ENCODE peak calls at places on chromosome 19, in seven cellular contexts. One of them, this sample, is unnamed.

GRCh38 chr19:15161028-15161984 is 39.5 kb downstream of the NOTCH3 start:
- DNase-seq in OCI-LY7: peak; percentile 61
- DNase-seq in GM10248: peak; percentile 70
- DNase-seq in ovary: no peak
- DNase-seq in tibial nerve: no peak
- DNase-seq in H9: no peak
- DNase-seq in cardiac muscle cell: no peak
- DNase-seq in this sample: no peak

GRCh38 chr19:12841094-12841493 is 2.8 kb downstream of the MAST1 start:
- DNase-seq in OCI-LY7: no peak
- DNase-seq in GM10248: no peak
- DNase-seq in ovary: no peak
- DNase-seq in tibial nerve: no peak
- DNase-seq in H9: peak; percentile 98
- DNase-seq in cardiac muscle cell: peak; percentile 92
- DNase-seq in this sample: peak; percentile 99

GRCh38 chr19:28185646-28186045 is 1027.3 kb downstream of the UQCRFS1 start:
- DNase-seq in OCI-LY7: no peak
- DNase-seq in GM10248: no peak
- DNase-seq in ovary: no peak
- DNase-seq in tibial nerve: no peak
- DNase-seq in H9: no peak
- DNase-seq in cardiac muscle cell: no peak
- DNase-seq in this sample: no peak

GRCh38 chr19:45172173-45172572 is 5.9 kb downstream of the TRAPPC6A start:
- DNase-seq in OCI-LY7: peak; percentile 29
- DNase-seq in GM10248: no peak
- DNase-seq in ovary: no peak
- DNase-seq in tibial nerve: no peak
- DNase-seq in H9: no peak
- DNase-seq in cardiac muscle cell: no peak
- DNase-seq in this sample: no peak

GRCh38 chr19:1866693-1867358 is 3.4 kb upstream of the KLF16 start:
- DNase-seq in OCI-LY7: no peak
- DNase-seq in GM10248: no peak
- DNase-seq in ovary: no peak
- DNase-seq in tibial nerve: no peak
- DNase-seq in H9: no peak
- DNase-seq in cardiac muscle cell: no peak
- DNase-seq in this sample: no peak

GRCh38 chr19:16041571-16042386 is 34.5 kb upstream of the TPM4 start:
- DNase-seq in OCI-LY7: peak; percentile 68
- DNase-seq in GM10248: peak; percentile 86
- DNase-seq in ovary: peak; percentile 90
- DNase-seq in tibial nerve: peak; percentile 80
- DNase-seq in H9: peak; percentile 88
- DNase-seq in cardiac muscle cell: peak; percentile 82
- DNase-seq in this sample: peak; percentile 93

GRCh38 chr19:58554494-58555368 is at the start of gene CHMP2A:
- DNase-seq in OCI-LY7: peak; percentile 96
- DNase-seq in GM10248: peak; percentile 94
- DNase-seq in ovary: peak; percentile 99
- DNase-seq in tibial nerve: peak; percentile 97
- DNase-seq in H9: peak; percentile 99
- DNase-seq in cardiac muscle cell: peak; percentile 99
- DNase-seq in this sample: peak; percentile 99

GRCh38 chr19:31943778-31944177 is 401.6 kb upstream of the ZNF507 start:
- DNase-seq in OCI-LY7: no peak
- DNase-seq in GM10248: no peak
- DNase-seq in ovary: no peak
- DNase-seq in tibial nerve: no peak
- DNase-seq in H9: no peak
- DNase-seq in cardiac muscle cell: no peak
- DNase-seq in this sample: no peak

GRCh38 chr19:4338441-4339350 is at the start of gene STAP2:
- DNase-seq in OCI-LY7: no peak
- DNase-seq in GM10248: peak; percentile 42
- DNase-seq in ovary: peak; percentile 58
- DNase-seq in tibial nerve: no peak
- DNase-seq in H9: peak; percentile 76
- DNase-seq in cardiac muscle cell: peak; percentile 33
- DNase-seq in this sample: no peak

GRCh38 chr19:10565028-10565566 is 713 bp downstream of the KRI1 start:
- DNase-seq in OCI-LY7: peak; percentile 82
- DNase-seq in GM10248: peak; percentile 78
- DNase-seq in ovary: peak; percentile 63
- DNase-seq in tibial nerve: peak; percentile 40
- DNase-seq in H9: peak; percentile 53
- DNase-seq in cardiac muscle cell: peak; percentile 50
- DNase-seq in this sample: peak; percentile 61

GRCh38 chr19:11324079-11324661 is 15.3 kb downstream of the RAB3D start:
- DNase-seq in OCI-LY7: peak; percentile 31
- DNase-seq in GM10248: peak; percentile 70
- DNase-seq in ovary: peak; percentile 64
- DNase-seq in tibial nerve: peak; percentile 83
- DNase-seq in H9: no peak
- DNase-seq in cardiac muscle cell: no peak
- DNase-seq in this sample: no peak

GRCh38 chr19:676007-676342 is 217 bp upstream of the FSTL3 start:
- DNase-seq in OCI-LY7: no peak
- DNase-seq in GM10248: no peak
- DNase-seq in ovary: no peak
- DNase-seq in tibial nerve: no peak
- DNase-seq in H9: no peak
- DNase-seq in cardiac muscle cell: no peak
- DNase-seq in this sample: no peak

GRCh38 chr19:28466107-28467045 is 746.6 kb downstream of the UQCRFS1 start:
- DNase-seq in OCI-LY7: peak; percentile 72
- DNase-seq in GM10248: peak; percentile 58
- DNase-seq in ovary: no peak
- DNase-seq in tibial nerve: peak; percentile 82
- DNase-seq in H9: peak; percentile 65
- DNase-seq in cardiac muscle cell: peak; percentile 76
- DNase-seq in this sample: peak; percentile 78

GRCh38 chr19:58519087-58519354 is 589 bp downstream of the ZBTB45 start:
- DNase-seq in OCI-LY7: peak; percentile 76
- DNase-seq in GM10248: peak; percentile 54
- DNase-seq in ovary: peak; percentile 71
- DNase-seq in tibial nerve: peak; percentile 54
- DNase-seq in H9: peak; percentile 80
- DNase-seq in cardiac muscle cell: peak; percentile 87
- DNase-seq in this sample: peak; percentile 81

GRCh38 chr19:40907968-40908735 is 26.1 kb upstream of the CYP2A7 start:
- DNase-seq in OCI-LY7: no peak
- DNase-seq in GM10248: no peak
- DNase-seq in ovary: peak; percentile 59
- DNase-seq in tibial nerve: no peak
- DNase-seq in H9: peak; percentile 68
- DNase-seq in cardiac muscle cell: no peak
- DNase-seq in this sample: peak; percentile 25

GRCh38 chr19:13171146-13171545 is 20.9 kb downstream of the IER2 start:
- DNase-seq in OCI-LY7: no peak
- DNase-seq in GM10248: no peak
- DNase-seq in ovary: no peak
- DNase-seq in tibial nerve: no peak
- DNase-seq in H9: no peak
- DNase-seq in cardiac muscle cell: no peak
- DNase-seq in this sample: no peak

GRCh38 chr19:18777156-18777724 is 13.9 kb downstream of the COMP start:
- DNase-seq in OCI-LY7: no peak
- DNase-seq in GM10248: no peak
- DNase-seq in ovary: no peak
- DNase-seq in tibial nerve: no peak
- DNase-seq in H9: no peak
- DNase-seq in cardiac muscle cell: no peak
- DNase-seq in this sample: no peak

GRCh38 chr19:1058112-1058511 is 8.9 kb upstream of the ARHGAP45 start:
- DNase-seq in OCI-LY7: peak; percentile 57
- DNase-seq in GM10248: no peak
- DNase-seq in ovary: no peak
- DNase-seq in tibial nerve: no peak
- DNase-seq in H9: no peak
- DNase-seq in cardiac muscle cell: no peak
- DNase-seq in this sample: no peak

GRCh38 chr19:58409010-58409790 is 751 bp downstream of the ZNF584 start:
- DNase-seq in OCI-LY7: no peak
- DNase-seq in GM10248: no peak
- DNase-seq in ovary: peak; percentile 62
- DNase-seq in tibial nerve: no peak
- DNase-seq in H9: peak; percentile 48
- DNase-seq in cardiac muscle cell: no peak
- DNase-seq in this sample: no peak

GRCh38 chr19:34241513-34242337 is 12.6 kb upstream of the GARRE1 start:
- DNase-seq in OCI-LY7: peak; percentile 89
- DNase-seq in GM10248: no peak
- DNase-seq in ovary: no peak
- DNase-seq in tibial nerve: no peak
- DNase-seq in H9: peak; percentile 92
- DNase-seq in cardiac muscle cell: peak; percentile 47
- DNase-seq in this sample: peak; percentile 77
- TF ChIP-seq CTCF in OCI-LY7: peak; percentile 88
- TF ChIP-seq CTCF in GM10248: peak; percentile 15
- TF ChIP-seq CTCF in ovary: no peak
- TF ChIP-seq CTCF in tibial nerve: no peak
- TF ChIP-seq CTCF in H9: peak; percentile 85
- TF ChIP-seq CTCF in cardiac muscle cell: peak; percentile 38
- TF ChIP-seq CTCF in this sample: peak; percentile 59

GRCh38 chr19:50794778-50795664 is 4.8 kb downstream of the ACP4 start:
- DNase-seq in OCI-LY7: peak; percentile 55
- DNase-seq in GM10248: no peak
- DNase-seq in ovary: peak; percentile 26
- DNase-seq in tibial nerve: no peak
- DNase-seq in H9: no peak
- DNase-seq in cardiac muscle cell: no peak
- DNase-seq in this sample: no peak
- TF ChIP-seq CTCF in OCI-LY7: peak; percentile 51
- TF ChIP-seq CTCF in GM10248: peak; percentile 33
- TF ChIP-seq CTCF in ovary: no peak
- TF ChIP-seq CTCF in tibial nerve: no peak
- TF ChIP-seq CTCF in H9: peak; percentile 57
- TF ChIP-seq CTCF in cardiac muscle cell: peak; percentile 21
- TF ChIP-seq CTCF in this sample: no peak

DNA sequence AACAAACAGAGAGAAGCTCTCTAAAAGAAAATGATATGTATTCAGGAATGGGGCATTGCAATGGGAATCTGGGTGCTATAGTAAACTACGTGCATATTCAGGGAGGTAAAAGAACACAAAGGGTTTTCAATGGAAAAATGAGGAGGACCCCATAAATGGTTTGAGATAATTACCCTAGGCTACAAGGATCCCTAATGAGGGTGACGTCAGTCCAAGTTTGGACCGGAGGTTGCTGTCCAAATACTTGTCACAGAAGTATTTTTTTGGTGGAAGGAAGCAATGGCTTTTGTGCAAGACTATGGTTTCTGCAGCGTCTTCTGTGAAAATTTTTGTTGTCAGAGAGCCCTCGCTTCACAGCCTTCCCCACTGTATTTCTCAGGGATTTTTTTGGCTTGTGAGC is 996 bp upstream of the CEACAM18 start:
- DNase-seq in OCI-LY7: no peak
- DNase-seq in GM10248: no peak
- DNase-seq in ovary: no peak
- DNase-seq in tibial nerve: no peak
- DNase-seq in H9: no peak
- DNase-seq in cardiac muscle cell: no peak
- DNase-seq in this sample: no peak
- TF ChIP-seq CTCF in OCI-LY7: no peak
- TF ChIP-seq CTCF in GM10248: no peak
- TF ChIP-seq CTCF in ovary: no peak
- TF ChIP-seq CTCF in tibial nerve: no peak
- TF ChIP-seq CTCF in H9: no peak
- TF ChIP-seq CTCF in cardiac muscle cell: no peak
- TF ChIP-seq CTCF in this sample: no peak

GRCh38 chr19:47375694-47376588 is 26.8 kb downstream of the DHX34 start:
- DNase-seq in OCI-LY7: no peak
- DNase-seq in GM10248: no peak
- DNase-seq in ovary: no peak
- DNase-seq in tibial nerve: no peak
- DNase-seq in H9: no peak
- DNase-seq in cardiac muscle cell: no peak
- DNase-seq in this sample: no peak
- TF ChIP-seq CTCF in OCI-LY7: no peak
- TF ChIP-seq CTCF in GM10248: no peak
- TF ChIP-seq CTCF in ovary: no peak
- TF ChIP-seq CTCF in tibial nerve: no peak
- TF ChIP-seq CTCF in H9: no peak
- TF ChIP-seq CTCF in cardiac muscle cell: no peak
- TF ChIP-seq CTCF in this sample: no peak

DNA sequence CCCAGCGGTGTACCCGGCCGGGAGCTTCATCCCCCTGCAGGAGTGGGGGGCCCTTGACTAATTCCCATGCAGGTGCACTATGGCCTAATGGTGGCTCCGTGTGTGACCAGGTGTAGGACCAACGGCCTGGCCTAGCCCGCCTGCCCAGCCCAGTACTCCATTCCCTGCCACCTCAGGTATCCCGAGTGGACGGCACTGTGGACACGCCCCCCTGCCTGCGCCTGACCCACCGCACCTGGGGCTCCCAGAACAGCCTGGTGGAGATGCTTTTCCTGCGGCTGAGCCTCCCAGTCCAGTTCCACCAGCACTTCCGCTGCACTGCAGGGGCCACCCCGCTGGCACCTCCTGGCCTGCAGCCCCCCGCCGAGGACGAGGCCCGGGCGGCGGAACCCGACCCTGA is 39.7 kb downstream of the RYR1 start:
- DNase-seq in OCI-LY7: no peak
- DNase-seq in GM10248: no peak
- DNase-seq in ovary: no peak
- DNase-seq in tibial nerve: no peak
- DNase-seq in H9: no peak
- DNase-seq in cardiac muscle cell: no peak
- DNase-seq in this sample: no peak
- TF ChIP-seq CTCF in OCI-LY7: no peak
- TF ChIP-seq CTCF in GM10248: no peak
- TF ChIP-seq CTCF in ovary: no peak
- TF ChIP-seq CTCF in tibial nerve: no peak
- TF ChIP-seq CTCF in H9: no peak
- TF ChIP-seq CTCF in cardiac muscle cell: no peak
- TF ChIP-seq CTCF in this sample: no peak

DNA sequence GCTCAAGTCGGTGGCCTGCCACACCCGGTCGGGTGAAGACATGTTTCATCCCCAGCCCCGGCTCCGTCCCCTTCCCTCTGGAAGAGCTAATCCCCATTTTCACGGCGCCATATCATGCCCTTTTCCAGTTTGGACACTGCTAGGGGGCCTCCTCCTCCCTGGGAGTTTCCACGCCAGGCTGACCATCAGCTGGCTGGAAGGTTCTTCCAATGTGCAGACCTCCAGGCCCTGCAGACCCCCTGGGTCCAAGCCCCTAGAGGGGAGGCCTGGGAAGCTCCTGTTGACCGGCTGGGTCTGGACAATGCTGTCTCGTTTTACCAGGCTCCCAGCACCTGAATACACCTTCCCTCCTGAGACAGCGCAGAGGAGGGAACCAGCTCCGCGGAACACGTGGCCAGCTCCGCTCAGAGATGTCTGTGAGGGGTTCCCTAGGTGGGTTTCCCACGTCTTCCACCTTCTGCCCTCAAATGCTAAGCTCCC is 44.7 kb upstream of the RANBP3 start:
- DNase-seq in OCI-LY7: no peak
- DNase-seq in GM10248: no peak
- DNase-seq in ovary: no peak
- DNase-seq in tibial nerve: no peak
- DNase-seq in H9: no peak
- DNase-seq in cardiac muscle cell: no peak
- DNase-seq in this sample: no peak
- TF ChIP-seq CTCF in OCI-LY7: peak; percentile 4
- TF ChIP-seq CTCF in GM10248: no peak
- TF ChIP-seq CTCF in ovary: no peak
- TF ChIP-seq CTCF in tibial nerve: no peak
- TF ChIP-seq CTCF in H9: peak; percentile 29
- TF ChIP-seq CTCF in cardiac muscle cell: no peak
- TF ChIP-seq CTCF in this sample: peak; percentile 24

GRCh38 chr19:29511768-29512167 is 14.0 kb upstream of the VSTM2B start:
- DNase-seq in OCI-LY7: no peak
- DNase-seq in GM10248: no peak
- DNase-seq in ovary: no peak
- DNase-seq in tibial nerve: no peak
- DNase-seq in H9: no peak
- DNase-seq in cardiac muscle cell: no peak
- DNase-seq in this sample: no peak
- TF ChIP-seq CTCF in OCI-LY7: no peak
- TF ChIP-seq CTCF in GM10248: no peak
- TF ChIP-seq CTCF in ovary: no peak
- TF ChIP-seq CTCF in tibial nerve: no peak
- TF ChIP-seq CTCF in H9: no peak
- TF ChIP-seq CTCF in cardiac muscle cell: no peak
- TF ChIP-seq CTCF in this sample: no peak